ENCODE peak calls at places on chromosome 17, in five cellular contexts. T, N, D, I and M are unnamed samples. For H3K4me1, the result is how much of the 10 kb centered on the place peaks cover.

GRCh38 chr17:8740486-8740885 is 4.2 kb downstream of the CCDC42 start:
- DNase-seq in D (no peak), N (peak), T (peak), I (no peak), M (no peak)

GRCh38 chr17:76670020-76670707 is 26.6 kb upstream of the ST6GALNAC1 start:
- DNase-seq in D (no peak), N (no peak), I (no peak), T (no peak), M (no peak)

GRCh38 chr17:8162232-8162996 is at the start of gene VAMP2:
- DNase-seq in D (peak), T (peak), I (no peak), N (peak), M (peak)

GRCh38 chr17:31544186-31544585 is 152.7 kb downstream of the RAB11FIP4 start:
- DNase-seq in T (no peak), I (no peak), D (no peak), N (peak), M (no peak)

GRCh38 chr17:50844117-50844700 is 8.8 kb downstream of the WFIKKN2 start:
- DNase-seq in N (no peak), D (no peak), T (no peak), I (peak), M (no peak)

GRCh38 chr17:14078027-14078426 is 8.7 kb downstream of the COX10 start:
- DNase-seq in N (no peak), I (no peak), T (no peak), D (peak), M (no peak)

GRCh38 chr17:48640858-48641180 is 14.7 kb upstream of the HOXB9 start:
- DNase-seq in N (no peak), T (no peak), I (no peak), D (no peak), M (no peak)

GRCh38 chr17:59839646-59840328 is 53.0 kb downstream of the TUBD1 start:
- DNase-seq in I (peak), D (no peak), T (peak), N (no peak), M (no peak)

GRCh38 chr17:27199948-27200347 is 94.0 kb upstream of the WSB1 start:
- DNase-seq in I (no peak), N (no peak), D (no peak), T (no peak), M (no peak)

GRCh38 chr17:16975266-16975651 is 3.3 kb upstream of the TNFRSF13B start:
- DNase-seq in T (no peak), D (no peak), I (no peak), N (peak), M (peak)
- H3K4me2 ChIP-seq in T (no peak), D (no peak), I (no peak), N (peak), M (peak)

DNA sequence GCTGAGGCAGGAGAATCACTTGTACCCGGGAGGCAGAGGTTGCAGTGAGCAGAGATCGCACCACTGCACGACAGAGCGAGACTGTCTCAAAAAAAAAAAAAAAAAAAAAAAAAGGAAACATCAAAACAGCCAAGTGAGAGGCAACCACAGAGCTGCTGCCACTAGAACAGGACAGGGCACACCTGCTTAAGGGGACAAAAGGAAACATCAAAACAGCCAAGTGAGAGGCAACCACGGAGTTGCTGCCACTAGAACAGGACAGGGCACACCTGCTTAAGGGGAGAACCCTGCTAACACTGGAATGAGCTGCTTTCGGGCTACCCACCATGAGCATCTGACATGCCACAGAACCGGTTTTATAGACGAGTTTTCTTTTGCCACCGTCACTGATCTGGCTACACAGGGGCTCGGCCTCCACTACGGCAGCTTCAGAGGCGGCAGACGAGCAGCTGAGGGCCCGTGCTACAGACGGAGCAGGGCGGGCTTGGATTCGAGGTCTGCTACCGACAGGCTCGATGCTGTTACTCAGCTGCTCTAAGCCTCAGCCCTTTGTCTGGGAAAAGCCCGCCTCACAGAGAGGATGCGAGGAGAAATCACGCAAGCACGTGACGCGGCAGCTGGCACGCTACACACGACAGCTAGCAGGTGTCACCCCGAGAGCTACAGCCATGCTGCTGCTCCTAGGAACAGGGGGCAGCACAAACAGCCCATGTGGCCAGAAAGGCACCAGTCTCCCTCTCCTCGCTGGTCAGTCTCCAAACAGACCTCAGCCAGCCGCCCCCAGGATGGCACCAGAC is 2.0 kb downstream of the P4HB start:
- DNase-seq in T (no peak), D (no peak), I (no peak), N (no peak), M (no peak)
- H2AFZ ChIP-seq in T (no peak), D (no peak), I (no peak), N (no peak), M (no peak)

DNA sequence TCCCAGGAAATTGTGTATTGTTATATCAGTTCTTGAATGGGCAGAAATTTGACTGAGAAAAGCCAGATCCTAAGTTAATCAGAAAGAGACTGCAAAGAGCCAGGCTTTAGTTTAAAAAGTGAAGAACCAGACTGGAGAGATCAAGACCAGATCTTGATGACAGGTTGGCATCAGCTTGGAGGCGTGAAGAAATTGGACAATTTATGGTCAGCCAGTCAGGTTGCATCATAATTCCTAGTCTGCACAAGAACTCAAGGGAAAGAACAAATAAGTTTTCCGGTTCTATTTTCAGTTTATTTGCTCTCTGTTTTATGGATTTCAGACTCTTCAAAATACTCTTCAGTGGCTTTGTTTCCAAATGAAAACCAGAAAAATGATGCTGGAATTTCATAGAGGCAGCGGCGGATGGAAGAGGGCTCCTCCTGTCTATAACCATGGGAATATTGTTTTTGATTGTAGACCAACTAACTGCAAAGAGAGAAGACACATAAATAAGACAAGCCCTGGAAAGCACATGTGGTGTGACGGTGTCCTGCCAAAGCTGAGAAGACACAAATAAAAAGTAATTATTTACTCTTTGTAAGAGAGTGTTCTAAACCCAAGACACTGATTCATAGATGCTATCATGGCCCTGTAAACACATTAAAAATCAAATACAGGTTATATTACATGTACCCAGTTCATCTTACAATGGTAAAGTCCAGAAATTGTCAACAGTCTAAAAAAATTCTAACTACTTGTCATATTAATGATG is 91.7 kb downstream of the PCTP start:
- DNase-seq in I (no peak), T (no peak), D (no peak), N (no peak), M (no peak)
- H3K4me1 ChIP-seq in I (under half), T (under half), D (under half), N (under half), M (under half)

DNA sequence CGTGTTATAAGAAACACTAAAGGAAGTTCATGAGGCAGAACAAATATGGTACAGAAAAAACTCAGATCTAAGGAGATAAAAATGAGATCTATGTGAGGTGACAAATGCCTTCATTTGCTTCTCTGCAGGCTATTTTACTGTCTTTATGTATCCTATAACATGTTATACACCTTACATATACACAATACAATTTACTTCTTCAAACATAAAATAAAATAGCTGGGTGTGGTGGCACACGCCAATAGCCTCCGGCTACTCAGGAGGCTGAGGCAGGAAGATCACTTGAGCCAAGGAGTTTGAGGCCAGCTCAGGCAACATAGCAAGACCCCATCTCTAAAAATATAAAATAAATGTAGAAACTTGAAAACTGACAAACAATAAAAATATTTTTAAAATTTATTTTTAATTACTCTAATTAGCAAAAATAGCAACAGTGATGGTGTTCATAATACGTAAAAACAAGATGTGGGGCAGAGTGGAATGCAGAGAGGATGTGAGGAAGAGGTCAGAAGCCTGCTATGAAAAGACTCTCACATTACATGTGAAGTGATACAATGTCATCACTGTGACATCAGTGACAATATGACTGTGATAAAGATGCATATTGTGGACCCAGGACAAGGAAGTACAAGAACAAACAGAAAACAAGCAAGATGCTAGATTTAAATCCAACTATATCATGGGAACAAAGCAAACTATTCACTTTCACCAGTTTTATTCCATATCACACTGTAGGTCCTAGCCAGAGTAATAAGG is 31.0 kb downstream of the VPS53 start:
- DNase-seq in D (no peak), I (no peak), N (no peak), T (no peak), M (no peak)
- H3K4me2 ChIP-seq in D (no peak), I (no peak), N (no peak), T (no peak), M (no peak)

GRCh38 chr17:75589017-75589918 is 1.7 kb downstream of the MYO15B start:
- DNase-seq in T (peak), D (peak), I (peak), N (peak), M (peak)

GRCh38 chr17:75589919-75590303 is 2.3 kb downstream of the MYO15B start:
- DNase-seq in T (no peak), N (no peak), D (no peak), I (no peak), M (no peak)

GRCh38 chr17:75590314-75590761 is 2.7 kb downstream of the MYO15B start:
- DNase-seq in T (no peak), D (no peak), I (no peak), N (no peak), M (no peak)

GRCh38 chr17:75587718-75588545 is at the start of gene MYO15B:
- DNase-seq in N (no peak), I (no peak), D (peak), T (peak), M (no peak)

DNA sequence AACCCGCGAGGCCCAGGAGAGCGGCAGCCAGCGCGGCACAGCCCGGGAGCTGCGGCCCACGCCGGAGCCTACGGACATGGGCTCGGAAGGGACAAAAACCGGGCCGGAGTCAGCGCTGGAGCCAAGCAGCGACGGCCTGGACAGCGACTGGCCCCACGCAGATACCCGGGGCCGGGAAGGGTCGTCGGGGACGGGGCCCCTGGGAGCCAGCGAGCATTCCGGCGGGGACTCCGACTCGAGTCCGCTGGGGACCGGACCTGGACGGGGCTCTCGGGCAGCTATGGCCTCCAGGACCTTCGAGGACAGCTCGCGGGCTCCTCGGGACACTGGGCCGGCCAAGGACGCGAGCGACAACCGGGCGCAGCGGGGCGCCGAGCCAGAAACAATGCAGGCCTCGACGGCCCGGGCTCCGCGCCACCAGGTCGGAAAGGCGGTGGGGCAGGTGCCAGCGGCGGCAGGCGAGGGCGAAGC is 981 bp downstream of the MYO15B start:
- DNase-seq in N (no peak), T (peak), D (no peak), I (no peak), M (no peak)
- H2AFZ ChIP-seq in N (peak), T (no peak), D (peak), I (peak), M (no peak)

GRCh38 chr17:40075216-40076100 is 12.7 kb downstream of the THRA start:
- DNase-seq in D (peak), I (no peak), T (peak), N (peak), M (peak)

GRCh38 chr17:40076101-40076498 is 13.3 kb downstream of the THRA start:
- DNase-seq in D (no peak), N (no peak), T (no peak), I (no peak), M (no peak)

GRCh38 chr17:40074175-40074512 is 11.4 kb downstream of the THRA start:
- DNase-seq in T (no peak), N (no peak), D (no peak), I (no peak), M (no peak)

GRCh38 chr17:40073454-40074174 is 10.8 kb downstream of the THRA start:
- DNase-seq in N (no peak), T (no peak), I (no peak), D (no peak), M (no peak)

DNA sequence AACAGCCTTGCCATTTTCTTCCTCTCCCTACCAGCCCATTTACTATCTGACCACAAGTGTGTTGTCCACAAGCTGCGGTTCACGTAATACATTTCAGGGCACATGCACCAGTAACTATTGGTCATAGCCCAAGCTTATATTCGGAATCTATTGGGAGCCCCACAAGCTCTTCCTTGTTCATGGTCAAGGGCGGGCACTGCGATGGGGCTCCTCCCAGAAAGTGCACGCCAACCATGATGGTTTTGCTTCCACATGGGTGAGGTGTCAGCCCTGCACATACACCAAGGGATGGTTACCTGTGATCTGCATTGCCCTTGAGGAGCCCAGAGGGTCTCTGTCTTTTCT is 12.1 kb downstream of the THRA start:
- DNase-seq in D (no peak), I (no peak), N (no peak), T (no peak), M (no peak)
- H3K4me1 ChIP-seq in D (under half), I (under half), N (under half), T (under half), M (under half)

GRCh38 chr17:79438045-79438444 is 172.8 kb downstream of the RBFOX3 start:
- DNase-seq in T (peak), N (no peak), D (no peak), I (no peak), M (no peak)
- H3K4me2 ChIP-seq in T (no peak), N (no peak), D (no peak), I (no peak), M (no peak)

GRCh38 chr17:64326030-64326419 is 63.0 kb upstream of the TEX2 start:
- DNase-seq in I (no peak), D (no peak), T (no peak), N (no peak), M (no peak)
- H2AFZ ChIP-seq in I (no peak), D (no peak), T (no peak), N (no peak), M (no peak)

GRCh38 chr17:40109471-40109824 is 9.1 kb upstream of the NR1D1 start:
- DNase-seq in D (peak), N (no peak), T (no peak), I (no peak), M (no peak)
- H3K4me1 ChIP-seq in D (under half), N (half or more), T (half or more), I (under half), M (under half)